ENCODE peak calls at places on chromosomes 13 and 19, in seven cellular contexts. One of them, this sample, is unnamed.

GRCh38 chr13:36883829-36884228 is 36.2 kb downstream of the SMAD9 start:
- DNase-seq in astrocyte of the cerebellum: no peak
- DNase-seq in adrenal gland: no peak
- DNase-seq in amniotic stem cell: no peak
- DNase-seq in cerebellar cortex: no peak
- DNase-seq in stimulated activated CD4-positive, alpha-beta T cell treated with anti-CD3 and anti-CD28 coated beads, TNF-alpha, amount 100 ng/mL, for 24 hours: no peak
- DNase-seq in HTR-8/SVneo: no peak
- DNase-seq in this sample: no peak

GRCh38 chr13:104648291-104648690 is 1582.1 kb upstream of the SLC10A2 start:
- DNase-seq in astrocyte of the cerebellum: no peak
- DNase-seq in adrenal gland: no peak
- DNase-seq in amniotic stem cell: no peak
- DNase-seq in cerebellar cortex: peak; percentile 4
- DNase-seq in stimulated activated CD4-positive, alpha-beta T cell treated with anti-CD3 and anti-CD28 coated beads, TNF-alpha, amount 100 ng/mL, for 24 hours: no peak
- DNase-seq in HTR-8/SVneo: no peak
- DNase-seq in this sample: no peak

GRCh38 chr13:20525601-20526544 is at the start of gene CRYL1:
- DNase-seq in astrocyte of the cerebellum: no peak
- DNase-seq in adrenal gland: peak; percentile 73
- DNase-seq in amniotic stem cell: peak; percentile 35
- DNase-seq in cerebellar cortex: peak; percentile 61
- DNase-seq in stimulated activated CD4-positive, alpha-beta T cell treated with anti-CD3 and anti-CD28 coated beads, TNF-alpha, amount 100 ng/mL, for 24 hours: peak; percentile 39
- DNase-seq in HTR-8/SVneo: peak; percentile 51
- DNase-seq in this sample: peak; percentile 66

GRCh38 chr19:19304186-19304975 is 15.9 kb downstream of the SUGP1 start:
- DNase-seq in astrocyte of the cerebellum: no peak
- DNase-seq in adrenal gland: peak; percentile 80
- DNase-seq in amniotic stem cell: no peak
- DNase-seq in cerebellar cortex: peak; percentile 58
- DNase-seq in stimulated activated CD4-positive, alpha-beta T cell treated with anti-CD3 and anti-CD28 coated beads, TNF-alpha, amount 100 ng/mL, for 24 hours: no peak
- DNase-seq in HTR-8/SVneo: no peak
- DNase-seq in this sample: no peak

GRCh38 chr13:94224670-94225069 is 254.8 kb downstream of the DCT start:
- DNase-seq in astrocyte of the cerebellum: no peak
- DNase-seq in adrenal gland: no peak
- DNase-seq in amniotic stem cell: no peak
- DNase-seq in cerebellar cortex: no peak
- DNase-seq in stimulated activated CD4-positive, alpha-beta T cell treated with anti-CD3 and anti-CD28 coated beads, TNF-alpha, amount 100 ng/mL, for 24 hours: no peak
- DNase-seq in HTR-8/SVneo: no peak
- DNase-seq in this sample: no peak

GRCh38 chr19:51904331-51905165 is at the start of gene ZNF649:
- DNase-seq in astrocyte of the cerebellum: peak; percentile 58
- DNase-seq in adrenal gland: peak; percentile 80
- DNase-seq in amniotic stem cell: peak; percentile 56
- DNase-seq in cerebellar cortex: peak; percentile 90
- DNase-seq in stimulated activated CD4-positive, alpha-beta T cell treated with anti-CD3 and anti-CD28 coated beads, TNF-alpha, amount 100 ng/mL, for 24 hours: peak; percentile 65
- DNase-seq in HTR-8/SVneo: peak; percentile 79
- DNase-seq in this sample: peak; percentile 59

GRCh38 chr19:13430790-13431582 is 75.3 kb downstream of the CACNA1A start:
- DNase-seq in astrocyte of the cerebellum: peak; percentile 28
- DNase-seq in adrenal gland: peak; percentile 37
- DNase-seq in amniotic stem cell: peak; percentile 17
- DNase-seq in cerebellar cortex: peak; percentile 59
- DNase-seq in stimulated activated CD4-positive, alpha-beta T cell treated with anti-CD3 and anti-CD28 coated beads, TNF-alpha, amount 100 ng/mL, for 24 hours: peak; percentile 21
- DNase-seq in HTR-8/SVneo: peak; percentile 64
- DNase-seq in this sample: peak; percentile 5

GRCh38 chr19:18436651-18437478 is 1.1 kb downstream of the ISYNA1 start:
- DNase-seq in astrocyte of the cerebellum: no peak
- DNase-seq in adrenal gland: peak; percentile 85
- DNase-seq in amniotic stem cell: no peak
- DNase-seq in cerebellar cortex: peak; percentile 87
- DNase-seq in stimulated activated CD4-positive, alpha-beta T cell treated with anti-CD3 and anti-CD28 coated beads, TNF-alpha, amount 100 ng/mL, for 24 hours: no peak
- DNase-seq in HTR-8/SVneo: peak; percentile 96
- DNase-seq in this sample: peak; percentile 58

GRCh38 chr19:3530389-3530788 is 8.6 kb upstream of the TEKTIP1 start:
- DNase-seq in astrocyte of the cerebellum: no peak
- DNase-seq in adrenal gland: no peak
- DNase-seq in amniotic stem cell: no peak
- DNase-seq in cerebellar cortex: no peak
- DNase-seq in stimulated activated CD4-positive, alpha-beta T cell treated with anti-CD3 and anti-CD28 coated beads, TNF-alpha, amount 100 ng/mL, for 24 hours: no peak
- DNase-seq in HTR-8/SVneo: no peak
- DNase-seq in this sample: no peak

GRCh38 chr19:47680858-47681332 is 32.3 kb upstream of the EHD2 start:
- DNase-seq in astrocyte of the cerebellum: no peak
- DNase-seq in adrenal gland: no peak
- DNase-seq in amniotic stem cell: no peak
- DNase-seq in cerebellar cortex: no peak
- DNase-seq in stimulated activated CD4-positive, alpha-beta T cell treated with anti-CD3 and anti-CD28 coated beads, TNF-alpha, amount 100 ng/mL, for 24 hours: no peak
- DNase-seq in HTR-8/SVneo: no peak
- DNase-seq in this sample: no peak

GRCh38 chr13:108961542-108962125 is 332.2 kb downstream of the MYO16 start:
- DNase-seq in astrocyte of the cerebellum: peak; percentile 26
- DNase-seq in adrenal gland: no peak
- DNase-seq in amniotic stem cell: peak; percentile 8
- DNase-seq in cerebellar cortex: peak; percentile 47
- DNase-seq in stimulated activated CD4-positive, alpha-beta T cell treated with anti-CD3 and anti-CD28 coated beads, TNF-alpha, amount 100 ng/mL, for 24 hours: no peak
- DNase-seq in HTR-8/SVneo: peak; percentile 18
- DNase-seq in this sample: no peak

This sample was measured in activated T-helper 9 cell treated with anti-CD3 and anti-CD28 coated beads, Interleukin-2, amount 50 U/mL, for 16 hours.